ENCODE peak calls at places on chromosome 17, in six cellular contexts. P, X, V, B, Z and J are unnamed samples.

GRCh38 chr17:15954222-15954621 is 9.3 kb downstream of the ADORA2B start:
- DNase-seq in P (no peak), B (no peak), V (peak; percentile 95), Z (no peak), X (no peak), J (no peak)

GRCh38 chr17:53749178-53749577 is 73.5 kb upstream of the KIF2B start:
- DNase-seq in X (no peak), V (peak; percentile 10), B (no peak), Z (no peak), P (no peak), J (no peak)

GRCh38 chr17:60671482-60671881 is 6.2 kb upstream of the BCAS3 start:
- DNase-seq in V (peak; percentile 47), X (no peak), B (no peak), Z (no peak), P (no peak), J (no peak)

GRCh38 chr17:41067281-41067680 is 1.6 kb upstream of the KRTAP2-4 start:
- DNase-seq in V (peak; percentile 31), P (no peak), B (no peak), X (no peak), Z (no peak), J (no peak)

GRCh38 chr17:7955414-7956042 is 23.5 kb downstream of the CNTROB start:
- DNase-seq in X (no peak), B (no peak), P (no peak), V (peak; percentile 19), Z (no peak), J (no peak)

GRCh38 chr17:44970136-44970737 is 2.1 kb upstream of the C1QL1 start:
- DNase-seq in X (no peak), P (no peak), V (peak; percentile 73), Z (no peak), B (peak; percentile 58), J (no peak)

GRCh38 chr17:33291248-33292183 is 1.6 kb downstream of the ASIC2 start:
- DNase-seq in Z (no peak), V (peak; percentile 48), X (no peak), B (no peak), P (no peak), J (no peak)

GRCh38 chr17:78665952-78666920 is 89.0 kb upstream of the DNAH17 start:
- DNase-seq in B (no peak), Z (peak; percentile 42), P (peak; percentile 40), V (peak; percentile 67), X (peak; percentile 25), J (no peak)

GRCh38 chr17:45298546-45299285 is 18.1 kb downstream of the MAP3K14 start:
- DNase-seq in P (no peak), V (peak; percentile 64), B (no peak), X (no peak), Z (no peak), J (no peak)

GRCh38 chr17:61309857-61310256 is 89.8 kb upstream of the TBX2 start:
- DNase-seq in P (no peak), Z (no peak), B (no peak), X (no peak), V (peak; percentile 90), J (no peak)

GRCh38 chr17:57584050-57584551 is 161.0 kb downstream of the CCDC182 start:
- DNase-seq in X (no peak), B (no peak), V (peak; percentile 40), Z (no peak), P (no peak), J (no peak)

GRCh38 chr17:46950615-46950996 is 27.6 kb downstream of the GOSR2 start:
- DNase-seq in V (no peak), B (no peak), X (no peak), Z (no peak), P (no peak), J (no peak)

GRCh38 chr17:83203073-83203471 is 123.7 kb downstream of the METRNL start:
- DNase-seq in Z (no peak), B (peak; percentile 42), V (peak; percentile 99), X (peak; percentile 88), P (no peak), J (no peak)

GRCh38 chr17:77107506-77108433 is 33.0 kb upstream of the SEC14L1 start:
- DNase-seq in B (no peak), X (no peak), P (no peak), V (peak; percentile 81), Z (peak; percentile 65), J (peak; percentile 74)

GRCh38 chr17:51560398-51560797 is 300.1 kb downstream of the UTP18 start:
- DNase-seq in P (no peak), B (no peak), Z (no peak), V (no peak), X (no peak), J (no peak)

GRCh38 chr17:79750650-79751545 is 20.2 kb downstream of the ENPP7 start:
- DNase-seq in X (no peak), B (no peak), Z (no peak), V (no peak), P (no peak), J (no peak)

GRCh38 chr17:28404007-28404406 is 2.0 kb downstream of the SLC46A1 start:
- DNase-seq in B (no peak), X (no peak), V (no peak), Z (no peak), P (no peak), J (no peak)

GRCh38 chr17:511001-511690 is 158.5 kb upstream of the RPH3AL start:
- DNase-seq in Z (no peak), X (peak; percentile 33), V (peak; percentile 94), P (no peak), B (peak; percentile 54), J (no peak)

GRCh38 chr17:7858487-7858832 is 657 bp downstream of the CYB5D1 start:
- DNase-seq in B (peak; percentile 43), P (no peak), Z (peak; percentile 7), X (no peak), V (peak; percentile 92), J (no peak)

GRCh38 chr17:6464446-6465041 is 20.3 kb downstream of the PIMREG start:
- DNase-seq in B (no peak), V (no peak), X (no peak), P (no peak), Z (no peak), J (no peak)

GRCh38 chr17:29176500-29177351 is 3.5 kb downstream of the MYO18A start:
- DNase-seq in V (peak; percentile 65), P (peak; percentile 49), X (no peak), B (peak; percentile 59), Z (peak; percentile 45), J (peak; percentile 40)

GRCh38 chr17:43766413-43767052 is 7.9 kb upstream of the SOST start:
- DNase-seq in B (peak; percentile 50), V (peak; percentile 76), X (peak; percentile 68), P (peak; percentile 38), Z (peak; percentile 45), J (peak; percentile 36)
- H3K9me3 ChIP-seq in B (no peaks in the 10 kb centered on the region), V (no peaks in the 10 kb centered on the region), X (no peaks in the 10 kb centered on the region), P (no peaks in the 10 kb centered on the region), Z (no peaks in the 10 kb centered on the region), J (no peaks in the 10 kb centered on the region)

GRCh38 chr17:17507465-17508011 is 11.3 kb upstream of the RASD1 start:
- DNase-seq in X (no peak), B (no peak), P (no peak), V (no peak), Z (no peak), J (no peak)

GRCh38 chr17:17506181-17506741 is 10.1 kb upstream of the RASD1 start:
- DNase-seq in P (no peak), Z (no peak), V (no peak), X (no peak), B (no peak), J (no peak)

GRCh38 chr17:17505610-17506171 is 9.5 kb upstream of the RASD1 start:
- DNase-seq in X (no peak), B (no peak), Z (no peak), P (no peak), V (no peak), J (no peak)

GRCh38 chr17:17508019-17508535 is 11.9 kb upstream of the RASD1 start:
- DNase-seq in B (no peak), X (no peak), P (no peak), Z (no peak), V (no peak), J (no peak)

GRCh38 chr17:17506893-17507464 is 10.8 kb upstream of the RASD1 start:
- DNase-seq in X (no peak), B (no peak), V (no peak), Z (no peak), P (no peak), J (no peak)
- H3K4me1 ChIP-seq in X (no peaks in the 10 kb centered on the region), B (no peaks in the 10 kb centered on the region), V (no peaks in the 10 kb centered on the region), Z (no peaks in the 10 kb centered on the region), P (no peaks in the 10 kb centered on the region), J (no peaks in the 10 kb centered on the region)

DNA sequence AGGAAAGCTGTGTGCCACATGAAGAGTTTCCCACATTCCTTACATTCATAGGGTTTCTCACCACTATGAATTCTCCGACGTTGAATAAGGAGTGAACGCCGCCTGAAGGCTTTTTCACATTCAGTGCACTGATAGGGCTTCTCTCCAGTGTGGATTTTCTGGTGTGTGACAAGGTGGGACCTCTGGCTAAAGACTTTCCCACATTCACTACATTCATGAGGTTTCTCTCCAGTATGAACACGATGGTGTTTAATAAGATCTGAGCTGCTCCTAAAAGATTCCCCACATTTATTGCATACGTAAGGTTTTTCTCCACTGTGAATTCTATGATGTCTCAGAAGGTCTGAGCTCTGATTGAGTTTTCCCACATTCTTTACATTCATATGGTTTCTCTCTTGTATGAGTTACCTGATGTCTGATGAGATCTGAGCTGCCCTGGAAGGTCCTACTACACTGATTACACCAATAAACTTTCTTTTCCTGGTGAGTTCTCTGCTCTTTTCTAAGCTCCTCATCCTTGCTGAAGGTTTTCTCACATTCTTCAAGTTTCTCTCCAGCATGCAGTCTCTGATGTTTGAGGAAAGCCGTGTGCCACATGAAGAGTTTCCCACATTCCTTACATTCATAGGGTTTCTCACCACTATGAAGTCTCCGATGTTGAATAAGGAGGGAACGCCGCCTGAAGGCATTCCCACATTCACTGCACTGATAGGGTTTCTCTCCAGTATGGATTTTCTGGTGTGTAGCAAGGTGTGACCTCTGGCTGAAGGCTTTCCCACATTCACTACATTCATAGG is 10.0 kb downstream of the ZNF594 start:
- DNase-seq in Z (no peak), P (no peak), V (no peak), X (no peak), B (no peak), J (no peak)
- H3K9me3 ChIP-seq in Z (peaks cover 70% of the 10 kb centered on the region), P (peaks cover 59% of the 10 kb centered on the region), V (peaks cover 14% of the 10 kb centered on the region), X (peaks cover 100% of the 10 kb centered on the region), B (peaks cover 4% of the 10 kb centered on the region), J (peaks cover 41% of the 10 kb centered on the region)

GRCh38 chr17:50096758-50097157 is 1.6 kb downstream of the PDK2 start:
- DNase-seq in X (no peak), B (no peak), V (no peak), Z (no peak), P (no peak), J (no peak)

GRCh38 chr17:50097907-50098306 is 2.8 kb downstream of the PDK2 start:
- DNase-seq in B (no peak), Z (no peak), P (no peak), V (no peak), X (no peak), J (no peak)

GRCh38 chr17:50097455-50097854 is 2.3 kb downstream of the PDK2 start:
- DNase-seq in B (no peak), Z (no peak), V (no peak), X (no peak), P (no peak), J (no peak)

GRCh38 chr17:50099003-50099402 is 3.9 kb downstream of the PDK2 start:
- DNase-seq in V (no peak), P (no peak), X (no peak), Z (no peak), B (no peak), J (no peak)

DNA sequence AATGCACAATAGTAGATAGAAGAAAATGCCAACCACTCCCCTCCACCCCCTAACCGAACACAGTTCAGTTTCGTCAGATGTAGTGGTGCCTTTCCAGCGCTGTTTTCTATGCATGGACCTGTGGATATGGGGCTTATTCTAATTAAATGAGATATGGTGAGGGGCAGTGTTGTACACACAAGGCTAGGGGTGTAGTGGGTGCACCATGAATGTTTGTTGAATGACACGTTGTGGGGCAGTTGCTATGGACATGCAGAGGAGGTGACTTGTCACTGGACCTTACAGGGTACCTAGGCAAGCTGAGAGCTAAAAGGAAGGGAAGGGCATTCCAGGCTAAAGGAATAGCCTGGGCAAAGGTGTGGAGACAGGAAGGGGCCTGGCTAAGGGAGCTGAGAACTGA is 3.4 kb downstream of the PDK2 start:
- DNase-seq in V (no peak), B (no peak), P (no peak), X (no peak), Z (no peak), J (no peak)
- H3K4me1 ChIP-seq in V (peaks cover 28% of the 10 kb centered on the region), B (peaks cover 32% of the 10 kb centered on the region), P (peaks cover 14% of the 10 kb centered on the region), X (peaks cover 57% of the 10 kb centered on the region), Z (peaks cover 17% of the 10 kb centered on the region), J (peaks cover 15% of the 10 kb centered on the region)